ENCODE peak calls at places on chromosome 19, in six cellular contexts. V is mesendoderm; H is dorsolateral prefrontal cortex; K is CD4-positive, alpha-beta memory T cell; C is astrocyte; T is BJ. S is an unnamed sample.

GRCh38 chr19:41939861-41940442 is 11.7 kb upstream of the ERFL start:
- DNase-seq in V (peak), H (no peak), K (no peak), C (no peak), T (no peak), S (peak)

GRCh38 chr19:45263013-45263412 is 11.9 kb downstream of the MARK4 start:
- DNase-seq in V (no peak), H (no peak), K (no peak), C (no peak), T (no peak), S (no peak)

GRCh38 chr19:13068064-13068807 is 34.4 kb downstream of the LYL1 start:
- DNase-seq in V (no peak), H (no peak), K (no peak), C (no peak), T (no peak), S (no peak)

GRCh38 chr19:40646564-40647254 is 43.7 kb downstream of the NUMBL start:
- DNase-seq in V (no peak), H (no peak), K (no peak), C (no peak), T (no peak), S (no peak)

GRCh38 chr19:10593820-10594637 is 6.9 kb upstream of the AP1M2 start:
- DNase-seq in V (no peak), H (peak), K (no peak), C (no peak), T (no peak), S (no peak)

GRCh38 chr19:53290758-53291549 is 23.4 kb upstream of the VN1R4 start:
- DNase-seq in V (no peak), H (no peak), K (no peak), C (no peak), T (no peak), S (no peak)

GRCh38 chr19:48248081-48248833 is 7.5 kb downstream of the CARD8 start:
- DNase-seq in V (no peak), H (no peak), K (no peak), C (no peak), T (no peak), S (no peak)

GRCh38 chr19:13262450-13262849 is 112.2 kb downstream of the IER2 start:
- DNase-seq in V (peak), H (no peak), K (peak), C (peak), T (peak), S (peak)

GRCh38 chr19:38429055-38429810 is 3.2 kb upstream of the RASGRP4 start:
- DNase-seq in V (no peak), H (no peak), K (no peak), C (no peak), T (no peak), S (no peak)

GRCh38 chr19:32599736-32600157 is 18.8 kb downstream of the PDCD5 start:
- DNase-seq in V (peak), H (no peak), K (peak), C (peak), T (no peak), S (peak)

GRCh38 chr19:33639034-33639681 is 17.4 kb downstream of the CHST8 start:
- DNase-seq in V (no peak), H (no peak), K (no peak), C (no peak), T (no peak), S (no peak)

GRCh38 chr19:14674764-14675163 is at the start of gene ADGRE3:
- DNase-seq in V (no peak), H (no peak), K (no peak), C (no peak), T (no peak), S (no peak)

GRCh38 chr19:56118666-56119584 is 2.2 kb downstream of the ZNF787 start:
- DNase-seq in V (no peak), H (no peak), K (no peak), C (no peak), T (no peak), S (no peak)

GRCh38 chr19:39132344-39132969 is 6.9 kb downstream of the PAK4 start:
- DNase-seq in V (no peak), H (no peak), K (no peak), C (no peak), T (no peak), S (no peak)

GRCh38 chr19:54478677-54479266 is 5.7 kb upstream of the CDC42EP5 start:
- DNase-seq in V (peak), H (no peak), K (no peak), C (peak), T (no peak), S (peak)

GRCh38 chr19:2294377-2295335 is 12.7 kb upstream of the PEAK3 start:
- DNase-seq in V (no peak), H (no peak), K (no peak), C (peak), T (peak), S (no peak)

GRCh38 chr19:11268783-11269267 is 6.5 kb upstream of the DOCK6 start:
- DNase-seq in V (no peak), H (no peak), K (no peak), C (peak), T (no peak), S (no peak)

GRCh38 chr19:38989066-38989605 is 13.6 kb upstream of the FBXO17 start:
- DNase-seq in V (peak), H (no peak), K (no peak), C (peak), T (no peak), S (peak)

GRCh38 chr19:58328999-58329398 is 2.2 kb downstream of the ZSCAN22 start:
- DNase-seq in V (peak), H (no peak), K (no peak), C (no peak), T (no peak), S (peak)

GRCh38 chr19:37933965-37934364 is 27.0 kb downstream of the SIPA1L3 start:
- DNase-seq in V (peak), H (no peak), K (no peak), C (peak), T (no peak), S (no peak)

GRCh38 chr19:29680447-29680846 is 15.2 kb downstream of the PLEKHF1 start:
- DNase-seq in V (no peak), H (no peak), K (peak), C (no peak), T (no peak), S (no peak)

GRCh38 chr19:5102520-5102919 is 133.6 kb downstream of the KDM4B start:
- DNase-seq in V (no peak), H (no peak), K (no peak), C (no peak), T (no peak), S (no peak)

GRCh38 chr19:47720669-47721068 is 7.4 kb downstream of the EHD2 start:
- DNase-seq in V (no peak), H (no peak), K (no peak), C (no peak), T (no peak), S (no peak)

GRCh38 chr19:5147971-5148793 is 179.3 kb downstream of the KDM4B start:
- DNase-seq in V (no peak), H (peak), K (no peak), C (no peak), T (no peak), S (no peak)

GRCh38 chr19:41299755-41300089 is 10.2 kb upstream of the CCDC97 start:
- DNase-seq in V (no peak), H (no peak), K (peak), C (peak), T (no peak), S (no peak)

GRCh38 chr19:35165200-35166058 is 10.9 kb downstream of the FXYD5 start:
- DNase-seq in V (no peak), H (no peak), K (no peak), C (no peak), T (no peak), S (no peak)

GRCh38 chr19:17049711-17050280 is 23.2 kb upstream of the CPAMD8 start:
- DNase-seq in V (no peak), H (no peak), K (no peak), C (peak), T (no peak), S (no peak)

GRCh38 chr19:5130371-5131030 is 161.6 kb downstream of the KDM4B start:
- DNase-seq in V (no peak), H (no peak), K (peak), C (no peak), T (no peak), S (no peak)

GRCh38 chr19:51402117-51402516 is 11.7 kb upstream of the C19orf84 start:
- DNase-seq in V (no peak), H (no peak), K (no peak), C (no peak), T (no peak), S (no peak)

GRCh38 chr19:41792513-41793413 is 3.6 kb upstream of the CEACAM3 start:
- DNase-seq in V (peak), H (no peak), K (peak), C (peak), T (no peak), S (peak)

GRCh38 chr19:5170329-5170745 is 170.3 kb downstream of the PTPRS start:
- DNase-seq in V (peak), H (no peak), K (peak), C (no peak), T (no peak), S (no peak)

GRCh38 chr19:46975918-46976782 is 43.5 kb upstream of the NPAS1 start:
- DNase-seq in V (peak), H (peak), K (no peak), C (peak), T (peak), S (peak)

GRCh38 chr19:56637976-56638555 is 4.9 kb upstream of the SMIM17 start:
- DNase-seq in V (peak), H (peak), K (no peak), C (peak), T (no peak), S (peak)

GRCh38 chr19:3769494-3769893 is 2.5 kb downstream of the RAX2 start:
- DNase-seq in V (no peak), H (no peak), K (no peak), C (no peak), T (no peak), S (no peak)
- H3K4me3 ChIP-seq in V (no peak), H (no peak), K (no peak), C (no peak), T (no peak), S (no peak)

DNA sequence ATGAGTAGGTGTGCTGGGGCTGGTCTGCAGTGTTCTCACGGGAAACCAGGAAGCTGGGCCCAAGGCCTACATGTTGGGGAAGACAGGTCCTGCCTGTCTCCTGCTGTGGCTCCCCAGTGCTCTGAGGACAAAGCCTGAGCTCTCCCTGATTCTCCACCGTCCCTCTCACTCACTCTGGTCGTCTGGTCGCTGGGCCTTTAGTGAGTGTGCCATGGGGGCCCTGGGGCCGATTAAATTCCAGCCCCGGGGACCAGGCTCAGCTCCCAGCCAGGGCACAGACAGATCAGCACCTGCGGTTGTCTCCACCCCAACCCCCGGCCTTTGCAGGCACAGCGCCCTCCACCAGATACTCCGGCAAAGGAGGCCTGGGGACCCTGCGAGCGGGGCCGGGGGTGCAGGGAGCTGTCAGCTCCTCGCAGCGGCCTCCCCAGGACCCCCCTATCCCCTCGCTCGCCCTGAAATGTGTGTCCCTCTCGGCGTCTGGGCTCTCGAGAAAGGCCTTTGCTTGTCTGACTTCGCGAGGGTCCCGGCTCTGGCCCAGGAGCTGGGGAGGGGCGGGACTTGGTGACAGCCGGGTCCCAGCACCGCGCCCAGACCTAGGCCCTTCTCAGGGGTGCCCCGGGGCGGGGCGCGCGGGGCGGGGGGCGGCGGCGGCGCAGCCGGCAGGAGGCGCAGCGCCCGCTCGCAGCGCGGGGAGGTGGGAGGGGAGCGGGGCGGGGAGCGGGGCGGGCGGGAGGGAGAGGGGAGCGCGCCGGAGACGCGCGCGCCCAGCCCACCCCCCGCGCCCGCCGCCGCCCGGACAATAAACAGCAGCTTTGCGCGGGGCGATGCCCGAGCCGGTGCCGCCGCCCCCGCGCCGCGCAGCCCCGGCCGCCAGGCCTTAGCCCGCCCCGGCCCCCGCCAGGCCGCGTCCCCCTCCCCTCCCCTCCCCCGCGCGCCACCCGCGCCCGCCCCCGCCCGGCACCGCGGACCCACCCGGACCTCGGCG is at the start of gene PALM:
- DNase-seq in V (peak), H (no peak), K (no peak), C (no peak), T (no peak), S (peak)
- H3K4me3 ChIP-seq in V (peak), H (peak), K (no peak), C (peak), T (peak), S (peak)

DNA sequence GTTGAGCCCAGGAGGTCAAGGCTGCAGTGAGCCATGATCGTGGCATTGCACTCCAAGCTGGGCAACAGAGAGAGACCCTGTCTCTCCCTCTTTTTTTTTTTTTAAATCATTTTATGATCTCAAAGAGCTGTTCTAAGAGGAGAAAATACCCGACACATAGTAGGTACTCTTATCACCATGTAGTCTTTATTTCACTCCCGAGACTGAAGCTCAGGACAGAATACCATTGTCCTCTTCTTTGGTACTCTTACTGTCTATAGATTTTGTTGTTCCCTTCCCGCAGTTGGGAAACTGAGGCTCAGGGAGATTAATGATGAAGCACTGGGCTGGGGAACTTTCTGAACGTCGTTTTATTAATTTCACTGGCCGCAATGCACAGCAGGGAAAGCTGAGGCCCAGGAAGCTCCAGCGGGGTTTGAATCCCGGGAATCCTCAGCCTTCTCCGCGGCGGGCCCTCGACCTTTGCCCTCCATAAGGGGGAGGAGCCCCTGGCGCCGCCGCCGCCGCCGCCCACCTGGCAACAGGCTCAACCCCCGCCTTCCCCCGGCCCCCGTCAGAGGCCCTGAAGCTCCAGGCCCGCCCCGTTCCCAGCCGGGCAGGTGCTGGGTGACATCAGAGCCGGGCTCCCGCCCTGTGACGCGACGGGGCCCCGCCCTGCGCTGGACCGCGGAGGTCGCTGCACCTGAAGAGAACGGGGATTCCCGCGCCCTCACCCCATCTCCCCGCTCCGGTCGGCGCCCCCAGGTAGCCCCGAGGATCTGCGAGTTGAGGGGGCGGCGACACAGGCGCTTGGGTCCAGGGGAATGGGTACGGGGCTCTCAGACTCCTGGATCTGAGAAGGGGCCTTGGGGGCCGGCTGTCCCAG is 1.6 kb downstream of the MYH14 start:
- DNase-seq in V (peak), H (no peak), K (no peak), C (no peak), T (no peak), S (peak)
- H3K4me3 ChIP-seq in V (no peak), H (peak), K (no peak), C (no peak), T (no peak), S (peak)

GRCh38 chr19:44258139-44258538 is 1.5 kb upstream of the ZNF233 start:
- DNase-seq in V (no peak), H (no peak), K (no peak), C (no peak), T (no peak), S (no peak)

GRCh38 chr19:44255705-44256411 is 3.8 kb upstream of the ZNF233 start:
- DNase-seq in V (no peak), H (no peak), K (no peak), C (no peak), T (no peak), S (no peak)

GRCh38 chr19:44258835-44259413 is 762 bp upstream of the ZNF233 start:
- DNase-seq in V (no peak), H (no peak), K (no peak), C (no peak), T (no peak), S (no peak)

GRCh38 chr19:44260343-44260681 is 626 bp downstream of the ZNF233 start:
- DNase-seq in V (peak), H (no peak), K (no peak), C (no peak), T (no peak), S (peak)

DNA sequence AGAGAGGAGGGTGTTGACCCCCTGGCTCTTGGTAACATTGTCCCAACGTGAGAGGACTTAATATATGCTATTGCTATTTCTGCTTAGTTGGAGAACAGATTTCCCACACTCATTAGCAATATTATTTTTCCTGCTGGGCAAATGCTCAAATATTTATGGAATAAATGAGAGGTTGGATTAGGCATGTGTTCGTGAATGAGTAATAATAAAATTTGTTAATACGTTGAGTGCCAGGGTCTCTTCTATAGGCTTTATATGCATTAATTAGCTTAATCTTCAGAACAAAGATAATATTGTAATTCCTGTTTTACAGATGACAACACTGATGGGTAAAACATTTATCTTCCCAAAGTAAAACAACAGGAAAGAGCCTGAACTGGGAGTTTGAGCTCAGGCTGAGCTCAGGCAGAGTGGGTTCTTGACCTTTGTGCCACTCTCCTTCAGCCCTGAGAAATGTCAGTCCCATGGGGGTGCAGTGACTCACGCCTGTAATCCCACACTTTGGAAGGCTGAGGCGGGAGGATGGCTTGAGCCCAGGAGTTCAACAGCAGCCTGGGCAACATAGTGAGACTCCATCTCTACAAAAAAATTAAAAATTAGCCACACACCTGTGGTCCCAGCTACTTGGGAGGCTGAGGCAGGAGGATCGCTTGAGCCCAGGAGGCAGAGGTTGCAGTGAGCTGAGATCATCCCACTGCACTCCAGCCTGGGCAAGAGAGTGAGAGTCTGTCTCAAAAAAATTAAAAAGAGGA is 1.2 kb downstream of the ZNF233 start:
- DNase-seq in V (no peak), H (no peak), K (no peak), C (no peak), T (no peak), S (no peak)
- H3K4me3 ChIP-seq in V (no peak), H (peak), K (no peak), C (no peak), T (no peak), S (peak)

GRCh38 chr19:8083141-8083540 is 30.6 kb downstream of the CCL25 start:
- DNase-seq in V (no peak), H (no peak), K (no peak), C (no peak), T (no peak), S (no peak)
- H3K4me3 ChIP-seq in V (no peak), H (no peak), K (no peak), C (no peak), T (no peak), S (no peak)

GRCh38 chr19:20271215-20271926 is 104.4 kb downstream of the ZNF486 start:
- DNase-seq in V (no peak), H (no peak), K (no peak), C (no peak), T (no peak), S (no peak)

GRCh38 chr19:20273951-20274578 is 107.1 kb downstream of the ZNF486 start:
- DNase-seq in V (no peak), H (no peak), K (no peak), C (no peak), T (no peak), S (no peak)

GRCh38 chr19:20269461-20269860 is 102.4 kb downstream of the ZNF486 start:
- DNase-seq in V (no peak), H (no peak), K (no peak), C (no peak), T (no peak), S (no peak)

GRCh38 chr19:20276011-20276738 is 109.2 kb downstream of the ZNF486 start:
- DNase-seq in V (no peak), H (no peak), K (no peak), C (no peak), T (no peak), S (no peak)

DNA sequence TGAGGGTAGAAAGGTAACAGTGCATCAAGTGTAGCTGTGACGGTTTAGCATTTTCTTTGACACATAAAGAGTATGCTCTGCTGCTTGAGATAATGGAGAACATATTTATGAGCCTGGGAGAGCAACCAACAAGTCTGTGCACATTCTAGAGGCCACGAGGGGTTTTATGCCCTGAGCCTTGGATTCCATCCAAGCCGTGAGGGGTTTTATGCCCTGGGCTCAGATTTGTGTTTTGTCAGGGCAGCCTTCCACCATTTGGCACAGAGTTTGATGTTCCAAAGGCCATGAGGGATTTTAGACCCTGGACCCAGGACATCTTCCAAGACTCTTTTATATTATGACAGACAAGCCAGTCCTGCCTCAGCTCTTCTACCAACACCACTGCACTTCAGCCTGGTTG is 106.4 kb downstream of the ZNF486 start:
- DNase-seq in V (no peak), H (no peak), K (no peak), C (no peak), T (no peak), S (no peak)
- H3K4me3 ChIP-seq in V (no peak), H (no peak), K (no peak), C (no peak), T (no peak), S (no peak)